ENCODE peak calls at places on chromosomes 5 and 9, in nine cellular contexts. K is GM04504; X is NCI-H460; F is H4; W is kidney tubule cell; Y is stimulated activated CD4-positive, alpha-beta T cell treated with anti-CD3 and anti-CD28 coated beads, Interleukin-2, amount 100 ng/mL, for 48 hours; R is lower leg skin; Q is progenitor cell of endocrine pancreas; S is B cell. A is an unnamed sample.

GRCh38 chr5:147805030-147805454 is 22.5 kb upstream of the JAKMIP2 start:
- DNase-seq in K (no peak), X (no peak), F (no peak), W (no peak), Y (peak), R (no peak), Q (no peak), S (peak), A (no peak)

GRCh38 chr9:126802343-126803059 is 2.3 kb upstream of the ZBTB43 start:
- DNase-seq in K (no peak), X (no peak), F (no peak), W (no peak), Y (no peak), R (no peak), Q (no peak), S (no peak), A (no peak)

GRCh38 chr9:131709741-131710499 is 30.0 kb downstream of the RAPGEF1 start:
- DNase-seq in K (no peak), X (no peak), F (no peak), W (no peak), Y (no peak), R (peak), Q (no peak), S (no peak), A (no peak)

GRCh38 chr9:110256392-110257096 is at the start of gene TXN:
- DNase-seq in K (peak), X (peak), F (peak), W (peak), Y (peak), R (peak), Q (peak), S (peak), A (peak)

GRCh38 chr5:156052697-156053455 is 274.1 kb upstream of the SGCD start:
- DNase-seq in K (no peak), X (no peak), F (no peak), W (no peak), Y (no peak), R (no peak), Q (no peak), S (no peak), A (no peak)

GRCh38 chr9:98229090-98229395 is 26.4 kb downstream of the TBC1D2 start:
- DNase-seq in K (no peak), X (no peak), F (no peak), W (no peak), Y (no peak), R (no peak), Q (no peak), S (no peak), A (no peak)

GRCh38 chr5:135492319-135492626 is 40.1 kb upstream of the TIFAB start:
- DNase-seq in K (no peak), X (no peak), F (no peak), W (peak), Y (no peak), R (no peak), Q (no peak), S (no peak), A (no peak)

GRCh38 chr9:133355881-133356357 is 368 bp downstream of the SURF1 start:
- DNase-seq in K (no peak), X (no peak), F (no peak), W (no peak), Y (no peak), R (no peak), Q (no peak), S (no peak), A (no peak)

GRCh38 chr5:171422495-171422894 is 3.0 kb downstream of the FGF18 start:
- DNase-seq in K (no peak), X (no peak), F (no peak), W (no peak), Y (no peak), R (peak), Q (no peak), S (no peak), A (no peak)

GRCh38 chr5:3828761-3829160 is 233.1 kb downstream of the IRX1 start:
- DNase-seq in K (no peak), X (no peak), F (peak), W (no peak), Y (no peak), R (no peak), Q (no peak), S (no peak), A (no peak)

GRCh38 chr5:75701856-75702255 is 15.4 kb downstream of the POC5 start:
- DNase-seq in K (no peak), X (no peak), F (no peak), W (no peak), Y (no peak), R (no peak), Q (no peak), S (no peak), A (no peak)

GRCh38 chr9:36625006-36625600 is 52.4 kb downstream of the MELK start:
- DNase-seq in K (peak), X (no peak), F (peak), W (peak), Y (no peak), R (no peak), Q (no peak), S (no peak), A (peak)

GRCh38 chr5:181084631-181085195 is 44.6 kb downstream of the BTNL9 start:
- DNase-seq in K (no peak), X (no peak), F (no peak), W (no peak), Y (no peak), R (no peak), Q (no peak), S (no peak), A (no peak)

GRCh38 chr5:143676794-143677193 is 135.2 kb upstream of the HMHB1 start:
- DNase-seq in K (no peak), X (no peak), F (no peak), W (no peak), Y (no peak), R (no peak), Q (no peak), S (no peak), A (no peak)

A was measured in SW 1271.